ENCODE peak calls at places on chromosome 12, in five cellular contexts. J is kidney glomerular epithelial cell, O is thoracic aorta, C is heart right ventricle, Y is small intestine. S is an unnamed sample.

GRCh38 chr12:28824193-28824846 is 324.8 kb upstream of the FAR2 start:
- DNase-seq in J (no peak), O (no peak), C (no peak), Y (no peak), S (no peak)

GRCh38 chr12:116609715-116610114 is 50.5 kb downstream of the MAP1LC3B2 start:
- DNase-seq in J (no peak), O (no peak), C (no peak), Y (no peak), S (no peak)

GRCh38 chr12:132055535-132056096 is 88.5 kb downstream of the DDX51 start:
- DNase-seq in J (no peak), O (no peak), C (no peak), Y (no peak), S (no peak)

GRCh38 chr12:66111605-66112004 is 18.9 kb downstream of the LLPH start:
- DNase-seq in J (no peak), O (no peak), C (no peak), Y (no peak), S (no peak)

GRCh38 chr12:68803948-68804653 is 3.9 kb upstream of the MDM2 start:
- DNase-seq in J (no peak), O (no peak), C (no peak), Y (peak), S (no peak)

GRCh38 chr12:65525501-65526141 is 247.1 kb downstream of the MSRB3 start:
- DNase-seq in J (peak), O (no peak), C (no peak), Y (no peak), S (no peak)

GRCh38 chr12:10941916-10942607 is 3.0 kb upstream of the TAS2R14 start:
- DNase-seq in J (peak), O (no peak), C (no peak), Y (peak), S (peak)

GRCh38 chr12:100455896-100456295 is 17.8 kb upstream of the NR1H4 start:
- DNase-seq in J (no peak), O (no peak), C (no peak), Y (no peak), S (no peak)

GRCh38 chr12:48816148-48816854 is 2.0 kb upstream of the CACNB3 start:
- DNase-seq in J (peak), O (no peak), C (no peak), Y (peak), S (no peak)

GRCh38 chr12:105933671-105934665 is 204.8 kb downstream of the NUAK1 start:
- DNase-seq in J (peak), O (peak), C (peak), Y (no peak), S (peak)

GRCh38 chr12:106303202-106303820 is 778 bp downstream of the TCP11L2 start:
- DNase-seq in J (peak), O (peak), C (peak), Y (peak), S (no peak)

GRCh38 chr12:68871899-68872298 is 61.1 kb downstream of the CPM start:
- DNase-seq in J (no peak), O (no peak), C (no peak), Y (peak), S (no peak)

GRCh38 chr12:58665375-58665774 is 254.9 kb downstream of the LRIG3 start:
- DNase-seq in J (no peak), O (no peak), C (no peak), Y (no peak), S (no peak)

GRCh38 chr12:110073049-110073831 is 24.9 kb upstream of the C12orf76 start:
- DNase-seq in J (no peak), O (no peak), C (peak), Y (no peak), S (no peak)

GRCh38 chr12:44876554-44877275 is 600 bp upstream of the NELL2 start:
- DNase-seq in J (no peak), O (no peak), C (no peak), Y (peak), S (no peak)

GRCh38 chr12:84919271-84919670 is 6.7 kb upstream of the SLC6A15 start:
- DNase-seq in J (no peak), O (no peak), C (no peak), Y (no peak), S (no peak)

GRCh38 chr12:122851820-122852219 is 16.6 kb downstream of the HIP1R start:
- DNase-seq in J (peak), O (no peak), C (no peak), Y (no peak), S (peak)

GRCh38 chr12:32997471-32997870 is 100.9 kb upstream of the PKP2 start:
- DNase-seq in J (no peak), O (no peak), C (no peak), Y (no peak), S (no peak)

GRCh38 chr12:82964446-82964845 is 277.7 kb downstream of the TMTC2 start:
- DNase-seq in J (no peak), O (no peak), C (no peak), Y (no peak), S (no peak)

GRCh38 chr12:89346741-89347324 is 5.5 kb downstream of the DUSP6 start:
- DNase-seq in J (no peak), O (no peak), C (peak), Y (peak), S (no peak)

GRCh38 chr12:111687255-111687654 is 1.4 kb downstream of the ACAD10 start:
- DNase-seq in J (no peak), O (no peak), C (no peak), Y (peak), S (no peak)

GRCh38 chr12:53500119-53500775 is 836 bp upstream of the TARBP2 start:
- DNase-seq in J (peak), O (peak), C (peak), Y (peak), S (no peak)

GRCh38 chr12:124837958-124838803 is 25.5 kb downstream of the SCARB1 start:
- DNase-seq in J (peak), O (peak), C (peak), Y (peak), S (peak)

GRCh38 chr12:8913702-8914032 is 642 bp upstream of the PHC1 start:
- DNase-seq in J (peak), O (no peak), C (no peak), Y (no peak), S (no peak)

GRCh38 chr12:121241203-121241970 is 31.5 kb downstream of the P2RX4 start:
- DNase-seq in J (no peak), O (no peak), C (no peak), Y (no peak), S (no peak)

GRCh38 chr12:22874151-22874550 is 249.2 kb downstream of the ETNK1 start:
- DNase-seq in J (no peak), O (no peak), C (no peak), Y (no peak), S (no peak)

GRCh38 chr12:101127521-101128219 is 82.4 kb downstream of the SLC5A8 start:
- DNase-seq in J (peak), O (no peak), C (no peak), Y (no peak), S (no peak)